ENCODE peak calls at places on chromosomes 16 and 17, in six cellular contexts. D is A549, Q is endothelial cell of umbilical vein, C is GM12878, I is K562, R is HepG2. J is an unnamed sample.

GRCh38 chr17:75428775-75429469 is 23.4 kb upstream of the GRB2 start:
- DNase-seq in D (peak; percentile 87), Q (no peak), C (no peak), I (no peak), R (peak; percentile 67), J (no peak)

GRCh38 chr16:19883296-19883951 is 1.2 kb downstream of the GPRC5B start:
- DNase-seq in D (no peak), Q (peak; percentile 31), C (no peak), I (peak; percentile 38), R (no peak), J (peak; percentile 22)

GRCh38 chr16:30418350-30419181 is 11.2 kb downstream of the ZNF771 start:
- DNase-seq in D (peak; percentile 36), Q (no peak), C (no peak), I (no peak), R (no peak), J (peak; percentile 55)

GRCh38 chr16:20610192-20610891 is 34.2 kb upstream of the ACSM2B start:
- DNase-seq in D (no peak), Q (no peak), C (no peak), I (no peak), R (peak; percentile 27), J (no peak)

GRCh38 chr16:2769675-2770056 is 7.4 kb downstream of the ELOB start:
- DNase-seq in D (peak; percentile 41), Q (no peak), C (no peak), I (no peak), R (no peak), J (peak; percentile 21)

GRCh38 chr16:82694239-82694874 is 67.6 kb downstream of the CDH13 start:
- DNase-seq in D (no peak), Q (no peak), C (no peak), I (no peak), R (no peak), J (no peak)

GRCh38 chr17:70552230-70552981 is 383.1 kb downstream of the KCNJ2 start:
- DNase-seq in D (peak; percentile 42), Q (peak; percentile 75), C (peak; percentile 13), I (peak; percentile 11), R (peak; percentile 15), J (peak; percentile 53)

GRCh38 chr17:57459286-57459915 is 203.1 kb downstream of the MSI2 start:
- DNase-seq in D (peak; percentile 93), Q (no peak), C (no peak), I (peak; percentile 67), R (peak; percentile 100), J (no peak)

GRCh38 chr16:66133641-66134402 is 232.7 kb upstream of the CDH5 start:
- DNase-seq in D (no peak), Q (no peak), C (no peak), I (no peak), R (no peak), J (no peak)

DNA sequence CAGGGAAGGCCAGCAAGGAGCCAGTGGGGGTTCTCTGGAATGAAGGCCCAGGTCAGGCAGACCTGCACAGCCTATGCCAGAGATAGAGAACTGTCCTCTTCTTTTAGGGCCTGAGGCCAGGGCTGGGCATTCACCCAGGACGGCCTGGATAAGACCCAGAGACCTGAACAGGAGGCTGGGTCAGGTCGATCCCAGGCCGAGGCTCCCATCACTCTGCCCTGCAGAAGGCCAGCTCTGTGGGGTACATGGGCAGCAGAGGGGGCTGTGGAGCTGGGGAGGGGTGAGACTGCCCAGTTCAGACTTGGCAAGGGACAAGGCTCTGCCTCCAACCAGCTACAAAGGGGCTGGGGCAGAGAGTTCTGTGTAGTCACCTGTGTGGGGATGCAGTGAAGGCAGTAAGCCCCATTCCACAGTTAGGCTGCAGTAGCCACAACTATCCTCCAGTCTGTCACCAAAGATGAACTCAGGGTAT is 14.6 kb downstream of the HSD11B2 start:
- DNase-seq in D (no peak), Q (no peak), C (no peak), I (no peak), R (peak; percentile 52), J (no peak)
- TF ChIP-seq MYC in D (no peak), Q (no peak), C (no peak), I (no peak), R (no peak), J (no peak)

GRCh38 chr17:17752822-17753448 is 71.7 kb downstream of the RAI1 start:
- DNase-seq in D (no peak), Q (peak; percentile 28), C (no peak), I (no peak), R (no peak), J (no peak)
- TF ChIP-seq POLR2A in D (no peak), Q (no peak), C (peak; percentile 33), I (no peak), R (no peak), J (no peak)

GRCh38 chr17:79370126-79370525 is 240.7 kb downstream of the RBFOX3 start:
- DNase-seq in D (no peak), Q (no peak), C (no peak), I (no peak), R (no peak), J (no peak)
- TF ChIP-seq MYC in D (no peak), Q (no peak), C (no peak), I (no peak), R (no peak), J (no peak)

GRCh38 chr16:67249178-67249759 is 490 bp downstream of the SLC9A5 start:
- DNase-seq in D (no peak), Q (no peak), C (no peak), I (no peak), R (no peak), J (no peak)

GRCh38 chr16:67246945-67247697 is at the start of gene FHOD1:
- DNase-seq in D (peak; percentile 95), Q (peak; percentile 98), C (peak; percentile 80), I (peak; percentile 97), R (peak; percentile 83), J (peak; percentile 98)

GRCh38 chr16:67249762-67250327 is 1.1 kb downstream of the SLC9A5 start:
- DNase-seq in D (no peak), Q (no peak), C (no peak), I (no peak), R (no peak), J (no peak)

GRCh38 chr16:67247698-67248400 is 568 bp upstream of the FHOD1 start:
- DNase-seq in D (no peak), Q (no peak), C (no peak), I (no peak), R (no peak), J (no peak)

GRCh38 chr16:67248401-67249177 is at the start of gene SLC9A5:
- DNase-seq in D (no peak), Q (peak; percentile 38), C (no peak), I (peak; percentile 57), R (no peak), J (peak; percentile 60)
- TF ChIP-seq POLR2A in D (peak; percentile 6), Q (no peak), C (peak; percentile 15), I (no peak), R (no peak), J (no peak)

J was measured in NB4.